ENCODE peak calls at places on chromosomes 11 and 22, in nine cellular contexts. G is RWPE2, B is IMR-90, I is lung, L is HFFc6, O is foreskin fibroblast, D is transverse colon, U is spleen, S is GM10248. Q is an unnamed sample.

GRCh38 chr11:132770802-132771545 is 761.3 kb downstream of the OPCML start:
- DNase-seq in G (no peak), B (no peak), I (no peak), L (no peak), O (peak), D (no peak), U (no peak), S (no peak), Q (no peak)

GRCh38 chr22:25566812-25567211 is 2.3 kb downstream of the GRK3 start:
- DNase-seq in G (no peak), B (no peak), I (no peak), L (no peak), O (no peak), D (no peak), U (no peak), S (no peak), Q (no peak)

GRCh38 chr11:68471360-68472340 is 11.1 kb downstream of the PPP6R3 start:
- DNase-seq in G (no peak), B (peak), I (no peak), L (no peak), O (no peak), D (no peak), U (peak), S (peak), Q (no peak)

GRCh38 chr11:10592331-10592730 is 23.9 kb upstream of the LYVE1 start:
- DNase-seq in G (no peak), B (peak), I (no peak), L (peak), O (peak), D (no peak), U (no peak), S (no peak), Q (no peak)

GRCh38 chr11:19380375-19380774 is 139.6 kb upstream of the E2F8 start:
- DNase-seq in G (no peak), B (peak), I (no peak), L (peak), O (peak), D (no peak), U (no peak), S (no peak), Q (no peak)

GRCh38 chr22:44968736-44969135 is 41.1 kb downstream of the PHF21B start:
- DNase-seq in G (no peak), B (no peak), I (no peak), L (no peak), O (peak), D (no peak), U (no peak), S (no peak), Q (no peak)

GRCh38 chr11:19595840-19596751 is 116.5 kb upstream of the NAV2 start:
- DNase-seq in G (no peak), B (peak), I (no peak), L (peak), O (peak), D (no peak), U (no peak), S (no peak), Q (no peak)

GRCh38 chr11:78594814-78595213 is 20.1 kb upstream of the NARS2 start:
- DNase-seq in G (no peak), B (no peak), I (no peak), L (no peak), O (no peak), D (no peak), U (no peak), S (no peak), Q (no peak)

GRCh38 chr11:85182437-85183109 is 444.6 kb downstream of the DLG2 start:
- DNase-seq in G (no peak), B (peak), I (no peak), L (no peak), O (no peak), D (no peak), U (no peak), S (peak), Q (no peak)

GRCh38 chr11:68008381-68009337 is 1.5 kb upstream of the ALDH3B1 start:
- DNase-seq in G (peak), B (no peak), I (peak), L (no peak), O (no peak), D (peak), U (peak), S (no peak), Q (peak)

GRCh38 chr11:103806130-103806900 is 230.1 kb upstream of the DDI1 start:
- DNase-seq in G (no peak), B (peak), I (no peak), L (peak), O (peak), D (no peak), U (no peak), S (no peak), Q (no peak)

GRCh38 chr22:39960791-39961746 is 872 bp downstream of the TMA7B start:
- DNase-seq in G (no peak), B (peak), I (peak), L (peak), O (peak), D (peak), U (peak), S (peak), Q (no peak)

GRCh38 chr11:10263929-10264328 is 30.1 kb downstream of the SBF2 start:
- DNase-seq in G (no peak), B (peak), I (no peak), L (peak), O (peak), D (no peak), U (no peak), S (no peak), Q (no peak)

GRCh38 chr11:60924110-60924905 is at the start of gene TMEM132A:
- DNase-seq in G (no peak), B (peak), I (peak), L (peak), O (peak), D (peak), U (peak), S (peak), Q (peak)

GRCh38 chr22:36930041-36930935 is 16.9 kb downstream of the CSF2RB start:
- DNase-seq in G (no peak), B (no peak), I (no peak), L (no peak), O (no peak), D (peak), U (no peak), S (peak), Q (peak)

GRCh38 chr11:77823775-77824174 is 2.8 kb downstream of the AAMDC start:
- DNase-seq in G (no peak), B (peak), I (no peak), L (no peak), O (peak), D (no peak), U (no peak), S (no peak), Q (no peak)

GRCh38 chr11:97965849-97966646 is 1054.7 kb upstream of the CNTN5 start:
- DNase-seq in G (no peak), B (peak), I (no peak), L (peak), O (peak), D (no peak), U (no peak), S (no peak), Q (no peak)

GRCh38 chr11:117979481-117980211 is 6.5 kb upstream of the IL10RA start:
- DNase-seq in G (no peak), B (no peak), I (peak), L (no peak), O (no peak), D (no peak), U (peak), S (no peak), Q (no peak)

GRCh38 chr11:36469881-36470802 is 39.9 kb downstream of the TRAF6 start:
- DNase-seq in G (no peak), B (peak), I (no peak), L (peak), O (peak), D (no peak), U (no peak), S (no peak), Q (no peak)

GRCh38 chr11:85634747-85635146 is 6.4 kb downstream of the TMEM126B start:
- DNase-seq in G (no peak), B (no peak), I (no peak), L (no peak), O (no peak), D (no peak), U (no peak), S (no peak), Q (no peak)

GRCh38 chr11:104324276-104324675 is 160.3 kb upstream of the PDGFD start:
- DNase-seq in G (no peak), B (no peak), I (no peak), L (no peak), O (no peak), D (no peak), U (no peak), S (no peak), Q (no peak)

GRCh38 chr11:19253817-19254216 is 13.1 kb upstream of the E2F8 start:
- DNase-seq in G (no peak), B (no peak), I (no peak), L (no peak), O (no peak), D (no peak), U (no peak), S (no peak), Q (no peak)

GRCh38 chr11:128424867-128425285 is 162.5 kb downstream of the ETS1 start:
- DNase-seq in G (no peak), B (peak), I (no peak), L (no peak), O (peak), D (peak), U (peak), S (no peak), Q (no peak)

GRCh38 chr22:18104566-18104965 is 6.0 kb upstream of the TUBA8 start:
- DNase-seq in G (no peak), B (peak), I (no peak), L (no peak), O (peak), D (no peak), U (peak), S (no peak), Q (no peak)

GRCh38 chr11:132655187-132655855 is 877.0 kb downstream of the OPCML start:
- DNase-seq in G (no peak), B (no peak), I (no peak), L (no peak), O (no peak), D (no peak), U (no peak), S (no peak), Q (no peak)

GRCh38 chr11:10087186-10087585 is 206.8 kb downstream of the SBF2 start:
- DNase-seq in G (no peak), B (no peak), I (no peak), L (no peak), O (no peak), D (no peak), U (no peak), S (no peak), Q (no peak)

GRCh38 chr22:49324527-49325491 is 502.9 kb downstream of the BRD1 start:
- DNase-seq in G (peak), B (no peak), I (no peak), L (no peak), O (no peak), D (no peak), U (peak), S (peak), Q (peak)

DNA sequence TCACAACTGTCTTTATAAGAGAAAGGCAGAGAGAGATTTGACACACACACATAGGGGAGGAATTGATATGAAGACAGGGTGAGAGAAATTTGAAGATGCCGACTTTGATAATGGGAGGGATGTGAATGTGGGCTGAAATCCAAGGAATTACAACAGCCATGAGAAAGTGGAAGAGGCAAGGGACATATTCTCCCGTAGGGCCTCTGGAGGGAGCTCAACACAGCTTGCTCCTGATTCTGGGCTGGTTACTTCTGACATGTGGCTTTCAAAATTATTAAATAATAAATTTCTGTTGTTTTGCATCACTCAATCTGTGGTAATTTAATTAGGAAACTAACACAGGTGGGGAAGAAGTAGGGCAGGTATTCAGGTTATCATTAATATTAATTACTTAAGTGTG is 282.9 kb downstream of the LUZP2 start:
- DNase-seq in G (no peak), B (no peak), I (no peak), L (no peak), O (no peak), D (no peak), U (no peak), S (no peak), Q (no peak)
- TF ChIP-seq CTCF in G (no peak), B (peak), I (no peak), L (no peak), O (no peak), D (no peak), U (no peak), S (no peak), Q (peak)

DNA sequence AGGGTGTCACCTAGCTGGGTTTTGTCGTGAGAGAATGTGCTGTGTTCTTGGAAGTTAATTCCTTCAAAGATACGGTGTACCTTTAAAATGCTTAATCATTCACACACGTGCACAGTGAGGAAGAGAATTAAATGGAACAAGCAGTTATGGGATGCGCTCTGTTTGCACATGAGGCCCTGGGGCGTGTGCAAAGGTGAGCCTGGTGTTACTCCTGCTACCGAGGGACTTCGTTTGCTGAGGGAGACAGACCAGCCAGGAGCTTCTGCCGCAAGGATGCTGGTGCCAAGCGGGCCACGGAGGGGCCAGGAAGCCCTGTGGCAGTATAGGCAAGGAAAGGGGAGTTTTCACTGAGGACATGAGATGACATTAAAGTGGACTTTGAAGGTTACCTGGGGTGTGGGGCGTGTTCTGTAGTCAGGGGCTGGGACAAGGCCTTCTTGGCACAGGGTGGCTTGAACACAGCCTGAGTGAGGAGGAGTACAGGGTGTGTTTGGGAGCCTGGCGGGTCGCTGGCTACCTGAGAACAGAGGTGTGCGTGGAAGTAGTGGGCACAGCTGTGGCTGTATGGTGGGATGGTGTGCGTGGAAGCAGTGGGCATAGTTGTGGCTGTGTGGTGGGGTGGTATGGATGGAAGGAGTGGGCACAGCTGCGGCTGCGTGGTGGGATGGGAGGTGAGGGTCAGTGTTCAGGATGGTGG is 13.5 kb downstream of the TBC1D22A start:
- DNase-seq in G (no peak), B (no peak), I (no peak), L (no peak), O (no peak), D (no peak), U (peak), S (no peak), Q (no peak)
- TF ChIP-seq CTCF in G (no peak), B (no peak), I (no peak), L (no peak), O (no peak), D (no peak), U (no peak), S (no peak), Q (no peak)

GRCh38 chr11:62855571-62856332 is 16.4 kb upstream of the WDR74 start:
- DNase-seq in G (peak), B (peak), I (peak), L (peak), O (peak), D (peak), U (peak), S (peak), Q (peak)
- TF ChIP-seq CTCF in G (no peak), B (no peak), I (no peak), L (no peak), O (no peak), D (no peak), U (no peak), S (no peak), Q (no peak)

DNA sequence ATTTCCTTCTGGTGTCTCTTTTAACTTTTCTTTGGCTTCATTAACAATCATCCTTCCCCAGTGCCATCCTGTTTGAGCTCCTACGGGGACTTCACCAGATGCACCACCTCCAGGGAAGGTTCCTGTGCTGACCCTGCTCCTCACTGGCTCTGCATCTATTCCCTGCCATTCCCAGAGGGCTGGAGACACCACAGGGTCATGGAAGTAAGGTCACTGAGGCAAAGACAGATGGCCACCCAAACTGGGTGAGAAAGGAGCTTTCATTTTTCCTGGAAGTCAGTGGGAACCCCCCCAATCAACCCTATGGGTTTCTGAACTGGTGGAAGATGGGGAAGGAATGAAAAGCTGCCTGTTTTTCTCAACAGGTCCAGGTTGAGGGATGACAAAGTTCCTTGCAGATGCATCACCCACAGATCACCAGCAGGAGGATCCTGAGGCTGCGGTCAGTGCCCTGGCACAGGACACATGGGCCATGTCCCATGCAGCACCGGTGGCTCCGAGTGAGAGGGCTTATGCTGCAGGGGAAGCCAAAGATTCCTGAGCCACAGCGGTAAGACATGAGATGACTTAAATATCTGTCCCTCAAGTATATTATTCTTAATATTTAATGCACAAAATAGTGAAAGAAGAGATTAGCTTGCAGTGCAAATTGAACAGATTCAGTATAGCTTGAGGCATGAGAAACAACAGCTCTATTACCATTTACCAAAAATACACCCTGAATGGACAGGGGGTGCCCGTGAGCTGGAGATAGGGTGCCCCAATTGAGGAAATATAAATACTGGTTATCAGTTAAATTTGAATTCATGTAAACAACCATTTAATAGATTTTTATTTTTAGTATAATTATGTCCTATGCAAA is 73.0 kb upstream of the VPREB1 start:
- DNase-seq in G (no peak), B (no peak), I (no peak), L (no peak), O (peak), D (no peak), U (no peak), S (no peak), Q (no peak)
- TF ChIP-seq CTCF in G (peak), B (peak), I (no peak), L (peak), O (no peak), D (no peak), U (no peak), S (peak), Q (peak)

DNA sequence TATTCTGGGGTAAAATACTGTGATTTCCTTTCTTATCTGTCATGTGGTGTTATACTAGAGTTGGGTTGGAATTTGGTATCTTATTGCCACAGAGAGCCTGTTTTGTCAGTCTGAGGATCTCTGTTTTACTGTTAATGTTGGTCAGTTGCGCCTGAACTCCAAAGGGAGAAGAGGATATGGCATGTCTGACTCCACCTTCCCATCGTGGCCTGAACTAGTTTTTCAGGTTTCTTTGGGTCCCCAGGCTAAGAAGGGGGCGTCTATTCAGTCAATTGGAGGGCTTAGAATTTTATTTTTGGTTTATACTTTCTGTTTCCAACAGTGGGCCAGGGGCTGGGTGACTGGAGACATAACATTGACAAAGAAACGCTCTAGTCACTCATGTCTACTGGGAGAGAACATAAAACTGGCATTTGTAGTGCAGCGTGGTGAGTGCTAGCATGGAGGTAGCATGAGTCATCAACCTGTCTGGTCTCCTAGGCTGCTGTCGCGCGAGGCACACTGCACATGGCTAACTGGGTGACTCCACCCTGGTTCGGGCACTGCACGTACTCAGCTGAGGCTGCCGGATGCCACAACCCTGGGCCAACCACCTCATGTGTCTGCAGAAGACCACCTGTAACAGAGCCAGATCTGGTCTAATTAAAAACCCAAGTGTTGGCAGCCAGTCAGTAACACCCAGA is 120.1 kb upstream of the OR9Q1 start:
- DNase-seq in G (peak), B (peak), I (no peak), L (no peak), O (no peak), D (peak), U (no peak), S (no peak), Q (no peak)
- TF ChIP-seq CTCF in G (no peak), B (no peak), I (no peak), L (no peak), O (no peak), D (no peak), U (no peak), S (no peak), Q (no peak)

DNA sequence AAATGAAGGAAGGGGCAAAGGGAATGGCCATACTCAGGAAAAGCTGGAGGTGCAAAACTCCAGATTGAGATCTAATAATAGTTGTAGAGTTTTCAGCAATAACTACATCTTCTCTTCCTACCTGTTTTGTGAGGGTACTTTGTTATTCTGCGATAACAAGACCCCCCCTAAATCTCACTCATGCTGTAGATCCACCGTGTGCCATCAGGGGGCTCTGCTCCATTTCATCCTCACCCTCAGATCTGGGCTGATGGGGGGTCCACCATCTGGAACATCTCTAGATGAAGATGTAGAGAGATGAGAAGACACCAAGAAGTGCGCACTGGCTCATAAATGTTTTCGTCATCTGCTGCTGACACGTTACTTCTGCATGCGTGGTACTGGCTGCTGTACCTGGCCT is 135.9 kb upstream of the KIRREL3 start:
- DNase-seq in G (no peak), B (no peak), I (no peak), L (no peak), O (no peak), D (no peak), U (no peak), S (no peak), Q (no peak)
- TF ChIP-seq CTCF in G (no peak), B (no peak), I (no peak), L (peak), O (no peak), D (no peak), U (no peak), S (no peak), Q (no peak)